ENCODE peak calls at places on chromosomes 16 and 17, in eight cellular contexts. One of them, this sample, is unnamed.

GRCh38 chr16:57303910-57304168 is 19.4 kb upstream of the PLLP start:
- DNase-seq in NCI-H774: no peak
- DNase-seq in tibial artery: peak
- DNase-seq in activated naive CD4-positive, alpha-beta T cell treated with anti-CD3 and anti-CD28 coated beads for 36 hours: no peak
- DNase-seq in Jurkat, Clone E6-1: no peak
- DNase-seq in AG04450: no peak
- DNase-seq in A673: no peak
- DNase-seq in cardiac muscle cell: no peak
- DNase-seq in this sample: no peak

GRCh38 chr16:83806036-83806435 is 1.7 kb upstream of the HSBP1 start:
- DNase-seq in activated naive CD4-positive, alpha-beta T cell treated with anti-CD3 and anti-CD28 coated beads for 36 hours: no peak
- DNase-seq in AG04450: no peak
- DNase-seq in tibial artery: no peak
- DNase-seq in NCI-H774: no peak
- DNase-seq in A673: no peak
- DNase-seq in cardiac muscle cell: no peak
- DNase-seq in Jurkat, Clone E6-1: no peak
- DNase-seq in this sample: no peak

GRCh38 chr16:14489460-14489859 is 140.6 kb downstream of the PARN start:
- DNase-seq in NCI-H774: no peak
- DNase-seq in cardiac muscle cell: peak
- DNase-seq in activated naive CD4-positive, alpha-beta T cell treated with anti-CD3 and anti-CD28 coated beads for 36 hours: peak
- DNase-seq in AG04450: no peak
- DNase-seq in tibial artery: no peak
- DNase-seq in Jurkat, Clone E6-1: peak
- DNase-seq in A673: peak
- DNase-seq in this sample: peak

GRCh38 chr17:82407255-82407654 is 10.9 kb upstream of the HEXD start:
- DNase-seq in Jurkat, Clone E6-1: no peak
- DNase-seq in activated naive CD4-positive, alpha-beta T cell treated with anti-CD3 and anti-CD28 coated beads for 36 hours: no peak
- DNase-seq in NCI-H774: no peak
- DNase-seq in A673: no peak
- DNase-seq in tibial artery: no peak
- DNase-seq in cardiac muscle cell: no peak
- DNase-seq in AG04450: no peak
- DNase-seq in this sample: no peak

GRCh38 chr16:25823891-25824290 is 132.1 kb downstream of the HS3ST4 start:
- DNase-seq in NCI-H774: no peak
- DNase-seq in activated naive CD4-positive, alpha-beta T cell treated with anti-CD3 and anti-CD28 coated beads for 36 hours: no peak
- DNase-seq in tibial artery: no peak
- DNase-seq in cardiac muscle cell: no peak
- DNase-seq in Jurkat, Clone E6-1: no peak
- DNase-seq in AG04450: no peak
- DNase-seq in A673: peak
- DNase-seq in this sample: no peak

GRCh38 chr16:7946142-7946541 is 613.5 kb downstream of the RBFOX1 start:
- DNase-seq in AG04450: no peak
- DNase-seq in activated naive CD4-positive, alpha-beta T cell treated with anti-CD3 and anti-CD28 coated beads for 36 hours: no peak
- DNase-seq in NCI-H774: no peak
- DNase-seq in Jurkat, Clone E6-1: no peak
- DNase-seq in A673: no peak
- DNase-seq in cardiac muscle cell: no peak
- DNase-seq in tibial artery: no peak
- DNase-seq in this sample: no peak

GRCh38 chr16:80614908-80615696 is 74.3 kb downstream of the DYNLRB2 start:
- DNase-seq in AG04450: peak
- DNase-seq in A673: no peak
- DNase-seq in cardiac muscle cell: peak
- DNase-seq in activated naive CD4-positive, alpha-beta T cell treated with anti-CD3 and anti-CD28 coated beads for 36 hours: no peak
- DNase-seq in tibial artery: no peak
- DNase-seq in NCI-H774: no peak
- DNase-seq in Jurkat, Clone E6-1: no peak
- DNase-seq in this sample: no peak

GRCh38 chr16:2979669-2980226 is 498 bp downstream of the PKMYT1 start:
- DNase-seq in activated naive CD4-positive, alpha-beta T cell treated with anti-CD3 and anti-CD28 coated beads for 36 hours: peak
- DNase-seq in A673: no peak
- DNase-seq in cardiac muscle cell: no peak
- DNase-seq in tibial artery: no peak
- DNase-seq in AG04450: no peak
- DNase-seq in NCI-H774: no peak
- DNase-seq in Jurkat, Clone E6-1: no peak
- DNase-seq in this sample: no peak

GRCh38 chr16:9176547-9177418 is 85.3 kb downstream of the HAPSTR1 start:
- DNase-seq in A673: no peak
- DNase-seq in activated naive CD4-positive, alpha-beta T cell treated with anti-CD3 and anti-CD28 coated beads for 36 hours: no peak
- DNase-seq in cardiac muscle cell: no peak
- DNase-seq in Jurkat, Clone E6-1: no peak
- DNase-seq in tibial artery: no peak
- DNase-seq in NCI-H774: no peak
- DNase-seq in AG04450: no peak
- DNase-seq in this sample: no peak

This sample was measured in HAP-1.